ENCODE peak calls at places on chromosomes 5 and 9, in six cellular contexts. H, S, A, X, F and D are unnamed samples.

GRCh38 chr9:96686638-96687335 is 31.7 kb upstream of the PRXL2C start:
- DNase-seq in H (peak), S (no peak), A (peak), X (peak), F (peak), D (peak)

GRCh38 chr5:50711280-50711679 is 44.8 kb downstream of the PARP8 start:
- DNase-seq in H (no peak), S (peak), A (no peak), X (peak), F (peak), D (no peak)

GRCh38 chr5:55391707-55392106 is 83.9 kb downstream of the MTREX start:
- DNase-seq in H (no peak), S (no peak), A (no peak), X (no peak), F (no peak), D (no peak)

GRCh38 chr5:33891731-33892418 is at the start of gene ADAMTS12:
- DNase-seq in H (no peak), S (no peak), A (peak), X (peak), F (peak), D (peak)

GRCh38 chr5:38400365-38400764 is 142.0 kb downstream of the EGFLAM start:
- DNase-seq in H (no peak), S (no peak), A (no peak), X (no peak), F (no peak), D (peak)

GRCh38 chr5:93893050-93893449 is 151.7 kb upstream of the POU5F2 start:
- DNase-seq in H (no peak), S (no peak), A (no peak), X (no peak), F (no peak), D (no peak)

GRCh38 chr5:59041355-59041754 is 458.5 kb downstream of the RAB3C start:
- DNase-seq in H (no peak), S (no peak), A (no peak), X (no peak), F (no peak), D (no peak)

GRCh38 chr9:127521919-127522304 is 70.6 kb downstream of the LRSAM1 start:
- DNase-seq in H (no peak), S (no peak), A (no peak), X (no peak), F (no peak), D (peak)

GRCh38 chr9:134951994-134952393 is 34.3 kb upstream of the FCN1 start:
- DNase-seq in H (no peak), S (no peak), A (no peak), X (no peak), F (no peak), D (no peak)

GRCh38 chr9:98907055-98907454 is 36.7 kb upstream of the COL15A1 start:
- DNase-seq in H (no peak), S (no peak), A (no peak), X (no peak), F (no peak), D (no peak)

GRCh38 chr9:37209431-37210386 is 89.3 kb downstream of the ZCCHC7 start:
- DNase-seq in H (no peak), S (no peak), A (no peak), X (no peak), F (peak), D (no peak)

GRCh38 chr5:135310328-135310989 is 88.6 kb downstream of the MACROH2A1 start:
- DNase-seq in H (no peak), S (no peak), A (no peak), X (no peak), F (peak), D (no peak)

GRCh38 chr5:41968153-41968723 is 43.2 kb downstream of the FBXO4 start:
- DNase-seq in H (no peak), S (no peak), A (no peak), X (no peak), F (no peak), D (no peak)

GRCh38 chr5:136115183-136115865 is 17.3 kb upstream of the SMAD5 start:
- DNase-seq in H (no peak), S (no peak), A (no peak), X (no peak), F (no peak), D (no peak)

GRCh38 chr9:133969681-133970580 is 22.2 kb downstream of the VAV2 start:
- DNase-seq in H (no peak), S (no peak), A (no peak), X (no peak), F (no peak), D (no peak)

GRCh38 chr9:89892053-89892419 is 287.2 kb downstream of the GADD45G start:
- DNase-seq in H (no peak), S (no peak), A (no peak), X (no peak), F (peak), D (no peak)

GRCh38 chr5:54742417-54742889 is 224.9 kb downstream of the SNX18 start:
- DNase-seq in H (no peak), S (peak), A (no peak), X (no peak), F (peak), D (no peak)

GRCh38 chr5:130992095-130992494 is 173.0 kb downstream of the HINT1 start:
- DNase-seq in H (no peak), S (no peak), A (peak), X (no peak), F (no peak), D (no peak)

GRCh38 chr9:87545858-87546257 is 48.2 kb downstream of the DAPK1 start:
- DNase-seq in H (no peak), S (no peak), A (no peak), X (peak), F (peak), D (no peak)

GRCh38 chr5:9776525-9776924 is 146.4 kb upstream of the TAS2R1 start:
- DNase-seq in H (no peak), S (no peak), A (no peak), X (peak), F (no peak), D (no peak)

GRCh38 chr9:79471577-79472543 is 99.9 kb upstream of the TLE4 start:
- DNase-seq in H (peak), S (no peak), A (no peak), X (peak), F (peak), D (peak)

GRCh38 chr5:33994845-33995244 is 10.4 kb upstream of the SLC45A2 start:
- DNase-seq in H (no peak), S (peak), A (no peak), X (no peak), F (peak), D (no peak)

GRCh38 chr5:14326035-14326909 is 183.1 kb downstream of the TRIO start:
- DNase-seq in H (no peak), S (no peak), A (no peak), X (no peak), F (no peak), D (no peak)

GRCh38 chr9:35272989-35273388 is 111.2 kb downstream of the UNC13B start:
- DNase-seq in H (no peak), S (no peak), A (no peak), X (peak), F (peak), D (no peak)

GRCh38 chr5:77418601-77419591 is 73.2 kb downstream of the WDR41 start:
- DNase-seq in H (peak), S (no peak), A (no peak), X (peak), F (no peak), D (no peak)

GRCh38 chr9:120931278-120932085 is 4.9 kb upstream of the TRAF1 start:
- DNase-seq in H (no peak), S (peak), A (no peak), X (no peak), F (peak), D (peak)

GRCh38 chr9:7180247-7180646 is 422.5 kb downstream of the KDM4C start:
- DNase-seq in H (no peak), S (no peak), A (no peak), X (no peak), F (no peak), D (no peak)

GRCh38 chr9:92493741-92494387 is 11.6 kb upstream of the ASPN start:
- DNase-seq in H (no peak), S (no peak), A (no peak), X (no peak), F (no peak), D (no peak)

GRCh38 chr5:164119806-164120440 is 614.5 kb downstream of the MAT2B start:
- DNase-seq in H (no peak), S (peak), A (no peak), X (no peak), F (peak), D (no peak)

GRCh38 chr9:88824711-88825110 is 166.6 kb upstream of the S1PR3 start:
- DNase-seq in H (no peak), S (no peak), A (no peak), X (no peak), F (peak), D (no peak)

GRCh38 chr9:72154468-72155281 is 5.4 kb downstream of the GDA start:
- DNase-seq in H (no peak), S (no peak), A (no peak), X (no peak), F (no peak), D (no peak)

GRCh38 chr9:94734054-94734754 is 7.7 kb downstream of the AOPEP start:
- DNase-seq in H (no peak), S (no peak), A (no peak), X (no peak), F (peak), D (no peak)

GRCh38 chr5:135339189-135339588 is 59.8 kb downstream of the MACROH2A1 start:
- DNase-seq in H (no peak), S (no peak), A (no peak), X (no peak), F (no peak), D (no peak)

GRCh38 chr9:91099471-91099870 is 262.2 kb downstream of the AUH start:
- DNase-seq in H (no peak), S (no peak), A (no peak), X (no peak), F (no peak), D (no peak)
- H3K4me3 ChIP-seq in H (peak), S (peak), A (no peak), X (no peak), F (no peak), D (no peak)

GRCh38 chr5:150044712-150045111 is 41.6 kb downstream of the CSF1R start:
- DNase-seq in H (no peak), S (no peak), A (no peak), X (peak), F (no peak), D (no peak)
- H3K27ac ChIP-seq in H (no peak), S (no peak), A (no peak), X (peak), F (no peak), D (peak)

GRCh38 chr9:129037767-129038098 is 1.3 kb downstream of the MIGA2 start:
- DNase-seq in H (no peak), S (no peak), A (no peak), X (no peak), F (no peak), D (no peak)
- H3K4me3 ChIP-seq in H (peak), S (peak), A (peak), X (peak), F (peak), D (peak)

GRCh38 chr5:154470949-154471870 is 6.8 kb downstream of the HAND1 start:
- DNase-seq in H (no peak), S (peak), A (no peak), X (no peak), F (no peak), D (no peak)
- H3K27ac ChIP-seq in H (no peak), S (no peak), A (no peak), X (no peak), F (no peak), D (no peak)

DNA sequence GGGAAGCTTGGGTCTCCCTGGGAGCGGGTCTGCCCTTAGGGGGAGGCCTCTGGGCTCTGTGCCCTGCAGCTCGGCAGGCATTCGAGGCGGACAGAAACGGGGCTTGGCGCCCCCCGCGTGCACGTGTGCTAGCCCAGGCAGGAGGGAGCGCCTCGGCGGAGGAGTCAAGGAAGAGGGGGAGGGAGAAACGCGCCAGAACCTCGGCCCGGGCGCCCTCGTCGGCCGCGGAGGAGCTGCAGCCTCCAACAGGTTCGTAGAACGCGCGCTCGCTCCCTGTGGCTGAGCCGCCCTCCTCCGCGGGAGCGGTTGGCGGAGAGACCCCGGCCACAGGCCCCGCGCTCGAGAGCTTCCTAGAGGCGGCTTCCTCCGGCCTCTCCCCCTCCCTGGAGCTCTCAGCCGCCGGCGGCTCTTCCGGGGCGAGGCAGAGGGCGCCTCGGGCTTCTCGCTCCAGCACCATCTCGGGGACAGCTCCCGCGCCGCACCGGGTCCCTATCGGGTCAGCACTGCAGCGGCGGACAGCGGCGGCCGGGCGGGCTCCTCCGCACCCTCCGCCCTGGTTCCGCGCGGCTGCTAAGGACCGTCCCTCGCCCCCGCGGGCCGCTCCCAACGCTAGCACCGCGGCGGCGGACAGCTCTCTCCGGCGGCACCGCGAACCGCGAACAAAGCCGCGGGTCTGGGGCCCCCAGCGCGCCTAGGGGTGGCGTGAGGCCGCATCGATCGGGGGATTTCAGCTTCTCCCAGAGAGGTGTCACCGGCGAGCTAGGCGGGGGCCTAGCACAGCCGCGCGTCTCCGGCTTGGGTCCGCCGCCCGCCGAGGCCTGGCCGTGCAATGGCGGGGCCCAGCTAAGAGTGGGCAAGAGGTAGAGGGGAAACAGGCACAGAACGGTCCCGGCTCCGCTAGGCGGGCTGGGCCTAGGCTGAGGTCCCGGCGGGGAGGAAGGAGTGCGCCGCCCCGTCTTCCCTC is 74.6 kb upstream of the CPLX2 start:
- DNase-seq in H (no peak), S (peak), A (peak), X (peak), F (peak), D (peak)
- H3K4me3 ChIP-seq in H (peak), S (no peak), A (peak), X (peak), F (no peak), D (no peak)